ENCODE peak calls at places on chromosome 19, in seven cellular contexts. One of them, this sample, is unnamed.

GRCh38 chr19:40603071-40603718 is 2.0 kb downstream of the LTBP4 start:
- DNase-seq in endothelial cell of umbilical vein: peak; percentile 37
- DNase-seq in A549: peak; percentile 76
- DNase-seq in HepG2: peak; percentile 28
- DNase-seq in K562: no peak
- DNase-seq in WTC11: no peak
- DNase-seq in H1: no peak
- DNase-seq in this sample: no peak

GRCh38 chr19:39139305-39140194 is 14.0 kb downstream of the PAK4 start:
- DNase-seq in endothelial cell of umbilical vein: no peak
- DNase-seq in A549: no peak
- DNase-seq in HepG2: no peak
- DNase-seq in K562: no peak
- DNase-seq in WTC11: peak; percentile 70
- DNase-seq in H1: no peak
- DNase-seq in this sample: no peak

GRCh38 chr19:58052256-58052655 is 6.8 kb upstream of the ZNF135 start:
- DNase-seq in endothelial cell of umbilical vein: no peak
- DNase-seq in A549: no peak
- DNase-seq in HepG2: no peak
- DNase-seq in K562: no peak
- DNase-seq in WTC11: no peak
- DNase-seq in H1: no peak
- DNase-seq in this sample: no peak

GRCh38 chr19:5954293-5954692 is 23.6 kb downstream of the RANBP3 start:
- DNase-seq in endothelial cell of umbilical vein: no peak
- DNase-seq in A549: no peak
- DNase-seq in HepG2: no peak
- DNase-seq in K562: no peak
- DNase-seq in WTC11: no peak
- DNase-seq in H1: no peak
- DNase-seq in this sample: no peak

GRCh38 chr19:41795031-41795461 is 1.3 kb upstream of the CEACAM3 start:
- DNase-seq in endothelial cell of umbilical vein: peak; percentile 36
- DNase-seq in A549: peak; percentile 70
- DNase-seq in HepG2: peak; percentile 29
- DNase-seq in K562: peak; percentile 36
- DNase-seq in WTC11: peak; percentile 76
- DNase-seq in H1: peak; percentile 66
- DNase-seq in this sample: peak; percentile 45

GRCh38 chr19:23273022-23273593 is 22.9 kb upstream of the ZNF724 start:
- DNase-seq in endothelial cell of umbilical vein: no peak
- DNase-seq in A549: no peak
- DNase-seq in HepG2: no peak
- DNase-seq in K562: no peak
- DNase-seq in WTC11: no peak
- DNase-seq in H1: no peak
- DNase-seq in this sample: peak; percentile 33

GRCh38 chr19:14375055-14375581 is 6.1 kb upstream of the ADGRE5 start:
- DNase-seq in endothelial cell of umbilical vein: no peak
- DNase-seq in A549: no peak
- DNase-seq in HepG2: no peak
- DNase-seq in K562: peak; percentile 6
- DNase-seq in WTC11: no peak
- DNase-seq in H1: no peak
- DNase-seq in this sample: peak; percentile 88

GRCh38 chr19:33804021-33804799 is 7.5 kb downstream of the KCTD15 start:
- DNase-seq in endothelial cell of umbilical vein: no peak
- DNase-seq in A549: peak; percentile 99
- DNase-seq in HepG2: peak; percentile 94
- DNase-seq in K562: no peak
- DNase-seq in WTC11: no peak
- DNase-seq in H1: no peak
- DNase-seq in this sample: no peak

GRCh38 chr19:30128211-30128610 is 186.2 kb downstream of the URI1 start:
- DNase-seq in endothelial cell of umbilical vein: no peak
- DNase-seq in A549: no peak
- DNase-seq in HepG2: no peak
- DNase-seq in K562: no peak
- DNase-seq in WTC11: no peak
- DNase-seq in H1: no peak
- DNase-seq in this sample: no peak

GRCh38 chr19:55546822-55547614 is 1.7 kb upstream of the SBK3 start:
- DNase-seq in endothelial cell of umbilical vein: peak; percentile 96
- DNase-seq in A549: peak; percentile 76
- DNase-seq in HepG2: peak; percentile 35
- DNase-seq in K562: peak; percentile 63
- DNase-seq in WTC11: no peak
- DNase-seq in H1: no peak
- DNase-seq in this sample: no peak

GRCh38 chr19:8108560-8109445 is 40.6 kb downstream of the FBN3 start:
- DNase-seq in endothelial cell of umbilical vein: no peak
- DNase-seq in A549: no peak
- DNase-seq in HepG2: no peak
- DNase-seq in K562: peak; percentile 7
- DNase-seq in WTC11: no peak
- DNase-seq in H1: no peak
- DNase-seq in this sample: peak; percentile 57

GRCh38 chr19:3983936-3984583 is 1.2 kb downstream of the EEF2 start:
- DNase-seq in endothelial cell of umbilical vein: peak; percentile 34
- DNase-seq in A549: peak; percentile 44
- DNase-seq in HepG2: no peak
- DNase-seq in K562: peak; percentile 53
- DNase-seq in WTC11: no peak
- DNase-seq in H1: peak; percentile 45
- DNase-seq in this sample: peak; percentile 56

GRCh38 chr19:29485293-29485692 is 40.5 kb upstream of the VSTM2B start:
- DNase-seq in endothelial cell of umbilical vein: no peak
- DNase-seq in A549: no peak
- DNase-seq in HepG2: no peak
- DNase-seq in K562: no peak
- DNase-seq in WTC11: no peak
- DNase-seq in H1: no peak
- DNase-seq in this sample: no peak

GRCh38 chr19:16069813-16070365 is 6.4 kb upstream of the TPM4 start:
- DNase-seq in endothelial cell of umbilical vein: no peak
- DNase-seq in A549: no peak
- DNase-seq in HepG2: no peak
- DNase-seq in K562: no peak
- DNase-seq in WTC11: no peak
- DNase-seq in H1: no peak
- DNase-seq in this sample: no peak

GRCh38 chr19:40687525-40688016 is 2.9 kb downstream of the NUMBL start:
- DNase-seq in endothelial cell of umbilical vein: no peak
- DNase-seq in A549: peak; percentile 73
- DNase-seq in HepG2: no peak
- DNase-seq in K562: peak; percentile 72
- DNase-seq in WTC11: no peak
- DNase-seq in H1: no peak
- DNase-seq in this sample: no peak

GRCh38 chr19:41748012-41748411 is 7.3 kb upstream of the CEACAM6 start:
- DNase-seq in endothelial cell of umbilical vein: no peak
- DNase-seq in A549: no peak
- DNase-seq in HepG2: no peak
- DNase-seq in K562: no peak
- DNase-seq in WTC11: no peak
- DNase-seq in H1: no peak
- DNase-seq in this sample: no peak

GRCh38 chr19:13033819-13034611 is 38.7 kb downstream of the NFIX start:
- DNase-seq in endothelial cell of umbilical vein: no peak
- DNase-seq in A549: peak; percentile 42
- DNase-seq in HepG2: peak; percentile 55
- DNase-seq in K562: peak; percentile 88
- DNase-seq in WTC11: peak; percentile 85
- DNase-seq in H1: peak; percentile 86
- DNase-seq in this sample: peak; percentile 68

GRCh38 chr19:6564393-6564792 is 26.6 kb downstream of the CD70 start:
- DNase-seq in endothelial cell of umbilical vein: peak; percentile 14
- DNase-seq in A549: peak; percentile 33
- DNase-seq in HepG2: peak; percentile 18
- DNase-seq in K562: peak; percentile 77
- DNase-seq in WTC11: no peak
- DNase-seq in H1: no peak
- DNase-seq in this sample: peak; percentile 64

GRCh38 chr19:57190301-57190700 is 999 bp upstream of the ZNF264 start:
- DNase-seq in endothelial cell of umbilical vein: no peak
- DNase-seq in A549: no peak
- DNase-seq in HepG2: no peak
- DNase-seq in K562: no peak
- DNase-seq in WTC11: no peak
- DNase-seq in H1: no peak
- DNase-seq in this sample: no peak

DNA sequence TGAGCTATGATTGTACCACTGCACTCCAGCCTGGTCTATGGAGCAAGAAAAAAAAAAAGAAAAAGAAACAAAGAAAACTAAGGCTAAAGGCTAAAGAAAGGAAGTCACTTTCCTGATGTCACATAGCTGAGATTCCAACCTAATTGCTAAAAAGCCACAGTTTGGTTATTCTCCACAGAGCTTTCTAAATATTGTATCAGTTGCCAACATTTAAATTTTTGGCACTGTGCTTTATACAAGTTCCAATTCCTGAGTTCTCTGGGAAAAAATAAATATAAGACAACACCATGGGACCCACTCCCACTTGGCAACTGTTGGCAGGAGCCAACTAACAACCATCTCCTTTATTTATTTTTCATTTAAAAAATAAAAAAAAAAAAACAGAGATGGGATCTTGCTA is 11.2 kb upstream of the LYPD3 start:
- DNase-seq in endothelial cell of umbilical vein: peak; percentile 47
- DNase-seq in A549: no peak
- DNase-seq in HepG2: no peak
- DNase-seq in K562: no peak
- DNase-seq in WTC11: no peak
- DNase-seq in H1: no peak
- DNase-seq in this sample: no peak
- TF ChIP-seq MAX in endothelial cell of umbilical vein: no peak
- TF ChIP-seq MAX in A549: no peak
- TF ChIP-seq MAX in HepG2: no peak
- TF ChIP-seq MAX in K562: no peak
- TF ChIP-seq MAX in WTC11: no peak
- TF ChIP-seq MAX in H1: no peak
- TF ChIP-seq MAX in this sample: no peak

GRCh38 chr19:10268077-10268476 is 2.8 kb upstream of the ICAM1 start:
- DNase-seq in endothelial cell of umbilical vein: peak; percentile 37
- DNase-seq in A549: no peak
- DNase-seq in HepG2: no peak
- DNase-seq in K562: no peak
- DNase-seq in WTC11: no peak
- DNase-seq in H1: no peak
- DNase-seq in this sample: peak; percentile 36

GRCh38 chr19:10270180-10270615 is 722 bp upstream of the ICAM1 start:
- DNase-seq in endothelial cell of umbilical vein: no peak
- DNase-seq in A549: no peak
- DNase-seq in HepG2: no peak
- DNase-seq in K562: peak; percentile 76
- DNase-seq in WTC11: no peak
- DNase-seq in H1: peak; percentile 57
- DNase-seq in this sample: peak; percentile 100

GRCh38 chr19:10271543-10272086 is 695 bp downstream of the ICAM1 start:
- DNase-seq in endothelial cell of umbilical vein: peak; percentile 61
- DNase-seq in A549: no peak
- DNase-seq in HepG2: no peak
- DNase-seq in K562: peak; percentile 45
- DNase-seq in WTC11: no peak
- DNase-seq in H1: no peak
- DNase-seq in this sample: peak; percentile 77

GRCh38 chr19:10269333-10270179 is 1.4 kb upstream of the ICAM1 start:
- DNase-seq in endothelial cell of umbilical vein: peak; percentile 90
- DNase-seq in A549: peak; percentile 63
- DNase-seq in HepG2: peak; percentile 51
- DNase-seq in K562: peak; percentile 88
- DNase-seq in WTC11: peak; percentile 93
- DNase-seq in H1: peak; percentile 99
- DNase-seq in this sample: peak; percentile 99

GRCh38 chr19:10270616-10271394 is at the start of gene ICAM1:
- DNase-seq in endothelial cell of umbilical vein: peak; percentile 92
- DNase-seq in A549: no peak
- DNase-seq in HepG2: peak; percentile 83
- DNase-seq in K562: peak; percentile 77
- DNase-seq in WTC11: peak; percentile 78
- DNase-seq in H1: peak; percentile 87
- DNase-seq in this sample: peak; percentile 98
- TF ChIP-seq CTCF in endothelial cell of umbilical vein: peak; percentile 13
- TF ChIP-seq CTCF in A549: no peak
- TF ChIP-seq CTCF in HepG2: peak; percentile 51
- TF ChIP-seq CTCF in K562: no peak
- TF ChIP-seq CTCF in WTC11: no peak
- TF ChIP-seq CTCF in H1: peak; percentile 11
- TF ChIP-seq CTCF in this sample: peak; percentile 45

DNA sequence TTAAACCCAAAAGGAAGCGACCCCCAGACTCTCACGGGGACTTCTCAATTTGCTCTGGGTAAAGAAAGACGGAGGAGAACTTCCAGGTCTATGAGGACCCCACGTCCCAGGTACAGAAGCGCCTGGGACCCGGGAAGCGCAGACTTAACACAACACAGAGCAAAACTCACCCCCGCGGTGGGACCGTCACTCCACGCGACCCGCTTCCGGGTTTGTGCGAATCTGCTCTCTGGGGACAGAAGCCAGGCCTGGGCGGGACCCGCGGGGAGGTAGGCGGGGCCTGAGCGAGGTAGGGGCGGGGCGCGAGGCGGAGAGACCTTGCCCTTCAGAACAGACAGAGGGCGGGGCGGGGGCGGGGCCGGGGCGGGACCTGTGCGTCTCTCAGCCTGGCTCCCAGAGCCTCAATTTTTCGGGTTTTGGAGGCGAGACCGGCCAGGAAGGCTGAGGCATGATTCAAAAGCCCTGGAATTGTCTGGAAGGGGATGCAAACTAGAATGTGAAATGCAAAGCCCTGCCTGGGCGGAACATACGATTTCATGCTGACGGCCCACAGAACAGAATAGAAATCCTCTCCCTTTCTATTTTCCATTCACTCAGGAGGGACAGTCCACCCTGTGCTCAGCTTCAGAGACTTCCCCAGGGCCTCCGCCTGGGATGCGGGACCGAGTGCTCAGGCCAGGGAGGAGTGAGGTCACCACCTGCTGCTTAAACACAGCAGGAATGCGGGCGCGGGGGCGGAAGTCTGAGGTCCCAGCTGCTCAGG is 19.3 kb upstream of the ZNF888 start:
- DNase-seq in endothelial cell of umbilical vein: peak; percentile 85
- DNase-seq in A549: no peak
- DNase-seq in HepG2: peak; percentile 82
- DNase-seq in K562: peak; percentile 78
- DNase-seq in WTC11: peak; percentile 97
- DNase-seq in H1: peak; percentile 98
- DNase-seq in this sample: peak; percentile 89
- TF ChIP-seq MAX in endothelial cell of umbilical vein: no peak
- TF ChIP-seq MAX in A549: no peak
- TF ChIP-seq MAX in HepG2: peak; percentile 23
- TF ChIP-seq MAX in K562: no peak
- TF ChIP-seq MAX in WTC11: peak; percentile 20
- TF ChIP-seq MAX in H1: no peak
- TF ChIP-seq MAX in this sample: peak; percentile 29

GRCh38 chr19:54168174-54168917 is 4.6 kb downstream of the TMC4 start:
- DNase-seq in endothelial cell of umbilical vein: peak; percentile 82
- DNase-seq in A549: peak; percentile 92
- DNase-seq in HepG2: peak; percentile 71
- DNase-seq in K562: peak; percentile 86
- DNase-seq in WTC11: peak; percentile 99
- DNase-seq in H1: peak; percentile 100
- DNase-seq in this sample: peak; percentile 83
- TF ChIP-seq CTCF in endothelial cell of umbilical vein: peak; percentile 96
- TF ChIP-seq CTCF in A549: peak; percentile 79
- TF ChIP-seq CTCF in HepG2: peak; percentile 88
- TF ChIP-seq CTCF in K562: peak; percentile 88
- TF ChIP-seq CTCF in WTC11: peak; percentile 82
- TF ChIP-seq CTCF in H1: peak; percentile 92
- TF ChIP-seq CTCF in this sample: peak; percentile 59